ENCODE peak calls at places on chromosome 6, in eight cellular contexts. E, Z, G, D, H, V, T and R are unnamed samples.

GRCh38 chr6:46491201-46491788 is at the start of gene RCAN2:
- DNase-seq in E (peak), Z (peak), G (peak), D (peak), H (peak), V (peak), T (peak), R (peak)

GRCh38 chr6:1381397-1382330 is 7.7 kb upstream of the FOXF2 start:
- DNase-seq in E (peak), Z (peak), G (peak), D (peak), H (peak), V (peak), T (peak), R (no peak)

GRCh38 chr6:45567879-45568278 is 190.1 kb upstream of the SUPT3H start:
- DNase-seq in E (no peak), Z (no peak), G (no peak), D (no peak), H (no peak), V (no peak), T (no peak), R (no peak)

GRCh38 chr6:129621252-129621651 is 88.7 kb downstream of the ARHGAP18 start:
- DNase-seq in E (peak), Z (no peak), G (no peak), D (no peak), H (no peak), V (no peak), T (peak), R (no peak)

GRCh38 chr6:63844287-63844686 is 208.7 kb downstream of the PHF3 start:
- DNase-seq in E (no peak), Z (no peak), G (no peak), D (no peak), H (peak), V (no peak), T (no peak), R (no peak)

GRCh38 chr6:6596529-6596928 is 8.0 kb downstream of the LY86 start:
- DNase-seq in E (no peak), Z (no peak), G (no peak), D (no peak), H (no peak), V (no peak), T (no peak), R (no peak)

GRCh38 chr6:55065020-55065419 is 109.3 kb upstream of the HCRTR2 start:
- DNase-seq in E (no peak), Z (no peak), G (no peak), D (no peak), H (no peak), V (peak), T (no peak), R (no peak)

GRCh38 chr6:20366082-20366834 is 35.4 kb upstream of the E2F3 start:
- DNase-seq in E (no peak), Z (no peak), G (no peak), D (no peak), H (no peak), V (no peak), T (no peak), R (no peak)

GRCh38 chr6:6711832-6712231 is 123.3 kb downstream of the LY86 start:
- DNase-seq in E (peak), Z (no peak), G (no peak), D (no peak), H (no peak), V (no peak), T (no peak), R (no peak)

GRCh38 chr6:107491059-107491609 is 1.2 kb downstream of the SOBP start:
- DNase-seq in E (peak), Z (peak), G (peak), D (peak), H (peak), V (peak), T (no peak), R (no peak)

GRCh38 chr6:54195637-54196036 is 84.4 kb downstream of the MLIP start:
- DNase-seq in E (no peak), Z (no peak), G (no peak), D (no peak), H (no peak), V (no peak), T (no peak), R (no peak)

GRCh38 chr6:77401231-77401630 is 62.1 kb downstream of the HTR1B start:
- DNase-seq in E (no peak), Z (no peak), G (no peak), D (no peak), H (peak), V (no peak), T (no peak), R (no peak)

GRCh38 chr6:157060440-157060949 is 262.8 kb downstream of the TMEM242 start:
- DNase-seq in E (no peak), Z (no peak), G (no peak), D (no peak), H (peak), V (no peak), T (no peak), R (no peak)

GRCh38 chr6:152836523-152836922 is 85.9 kb downstream of the VIP start:
- DNase-seq in E (no peak), Z (peak), G (no peak), D (peak), H (no peak), V (no peak), T (no peak), R (no peak)

GRCh38 chr6:144534123-144534676 is 249.1 kb downstream of the UTRN start:
- DNase-seq in E (no peak), Z (no peak), G (no peak), D (no peak), H (peak), V (no peak), T (no peak), R (no peak)

GRCh38 chr6:102137859-102138258 is 744.4 kb downstream of the GRIK2 start:
- DNase-seq in E (no peak), Z (no peak), G (no peak), D (no peak), H (no peak), V (no peak), T (no peak), R (no peak)

GRCh38 chr6:125002090-125002741 is 40.0 kb downstream of the RNF217 start:
- DNase-seq in E (no peak), Z (peak), G (no peak), D (peak), H (no peak), V (no peak), T (no peak), R (no peak)

GRCh38 chr6:100464910-100465700 is at the start of gene SIM1:
- DNase-seq in E (no peak), Z (peak), G (peak), D (peak), H (peak), V (peak), T (no peak), R (no peak)

GRCh38 chr6:46781478-46782378 is 11.5 kb upstream of the MEP1A start:
- DNase-seq in E (peak), Z (peak), G (peak), D (peak), H (peak), V (peak), T (peak), R (peak)

GRCh38 chr6:38771111-38771694 is 56.1 kb downstream of the DNAH8 start:
- DNase-seq in E (no peak), Z (no peak), G (no peak), D (no peak), H (peak), V (no peak), T (no peak), R (no peak)

GRCh38 chr6:20564777-20565176 is 30.5 kb downstream of the CDKAL1 start:
- DNase-seq in E (peak), Z (no peak), G (no peak), D (no peak), H (no peak), V (no peak), T (no peak), R (no peak)

GRCh38 chr6:36285187-36285612 is 15.3 kb downstream of the PNPLA1 start:
- DNase-seq in E (no peak), Z (peak), G (peak), D (peak), H (no peak), V (no peak), T (no peak), R (no peak)

GRCh38 chr6:36284359-36284758 is 14.5 kb downstream of the PNPLA1 start:
- DNase-seq in E (no peak), Z (no peak), G (no peak), D (no peak), H (no peak), V (no peak), T (no peak), R (no peak)

GRCh38 chr6:36283608-36284007 is 13.7 kb downstream of the PNPLA1 start:
- DNase-seq in E (no peak), Z (no peak), G (no peak), D (no peak), H (no peak), V (no peak), T (no peak), R (no peak)

GRCh38 chr6:36286858-36287257 is 17.0 kb downstream of the PNPLA1 start:
- DNase-seq in E (no peak), Z (no peak), G (no peak), D (no peak), H (no peak), V (no peak), T (no peak), R (no peak)

DNA sequence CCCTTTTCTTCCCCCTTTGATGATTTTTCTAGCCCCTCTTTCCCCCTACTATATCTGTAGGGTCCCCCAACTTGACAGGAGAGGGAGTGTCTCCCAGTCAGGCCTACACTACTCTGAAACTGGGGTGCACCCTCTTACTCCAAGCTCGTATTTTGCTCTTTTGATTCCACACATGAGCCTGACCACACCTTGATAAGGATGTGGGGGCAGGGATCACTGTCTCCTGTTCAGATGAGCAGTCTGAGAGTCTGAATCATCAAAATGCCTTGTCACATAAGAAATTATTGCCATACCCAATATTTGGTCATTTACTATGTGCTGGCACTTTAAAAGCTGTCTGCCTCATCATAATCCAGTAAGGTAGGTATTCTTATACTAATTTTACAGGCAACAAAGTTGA is 15.9 kb downstream of the PNPLA1 start:
- DNase-seq in E (no peak), Z (no peak), G (no peak), D (no peak), H (no peak), V (no peak), T (no peak), R (no peak)
- TF ChIP-seq EZH2phosphoT487 in E (no peak), Z (no peak), G (no peak), D (no peak), H (no peak), V (no peak), T (no peak), R (no peak)

DNA sequence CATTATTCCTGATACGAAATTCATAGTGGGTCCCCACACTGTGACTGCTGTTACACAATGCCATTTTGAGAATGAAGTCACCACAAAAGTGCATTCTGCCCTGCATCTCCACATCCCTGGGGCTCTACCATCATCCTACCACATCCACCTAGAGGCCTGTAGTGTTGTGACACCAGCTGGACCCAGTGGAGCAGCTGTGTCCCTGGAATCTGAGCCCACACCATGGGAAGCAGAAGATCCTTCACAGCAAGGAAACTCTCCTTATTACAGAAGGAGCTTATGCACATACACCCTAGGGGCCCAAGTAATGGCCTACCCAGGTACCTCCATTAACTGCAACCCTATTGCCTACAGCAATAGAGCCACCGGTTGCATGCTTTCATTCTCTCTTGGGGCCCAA is 566.6 kb upstream of the EPHA7 start:
- DNase-seq in E (no peak), Z (no peak), G (no peak), D (no peak), H (no peak), V (no peak), T (no peak), R (no peak)
- TF ChIP-seq EZH2phosphoT487 in E (no peak), Z (no peak), G (no peak), D (no peak), H (no peak), V (no peak), T (no peak), R (no peak)

GRCh38 chr6:44000164-44000842 is 126.9 kb downstream of the MRPL14 start:
- DNase-seq in E (peak), Z (peak), G (peak), D (no peak), H (no peak), V (no peak), T (no peak), R (peak)
- TF ChIP-seq EZH2phosphoT487 in E (no peak), Z (no peak), G (no peak), D (no peak), H (no peak), V (no peak), T (no peak), R (no peak)

DNA sequence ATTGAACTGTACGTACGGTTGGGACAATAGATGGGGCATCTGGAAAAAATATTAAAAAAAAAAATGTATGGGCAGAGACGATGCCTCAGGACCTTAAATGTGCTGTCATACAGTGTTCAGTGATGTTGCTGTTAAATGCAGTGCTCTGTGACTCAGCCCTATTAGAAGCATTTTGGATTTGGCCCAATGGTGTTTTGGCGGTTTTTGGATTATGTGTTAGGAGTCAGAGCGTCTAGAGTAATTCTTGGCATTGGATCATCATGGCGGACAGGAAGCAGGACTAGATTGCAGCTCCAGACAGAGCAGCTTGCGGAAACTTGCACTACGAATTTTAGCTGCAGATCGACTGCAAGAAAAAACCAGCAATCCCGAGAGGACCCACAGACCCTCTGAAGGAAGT is 280.0 kb downstream of the SOX4 start:
- DNase-seq in E (no peak), Z (no peak), G (no peak), D (no peak), H (peak), V (no peak), T (peak), R (no peak)
- TF ChIP-seq EZH2phosphoT487 in E (no peak), Z (no peak), G (no peak), D (no peak), H (no peak), V (no peak), T (no peak), R (no peak)

GRCh38 chr6:169452869-169453186 is 199.2 kb upstream of the THBS2 start:
- DNase-seq in E (no peak), Z (no peak), G (no peak), D (no peak), H (no peak), V (no peak), T (no peak), R (no peak)

GRCh38 chr6:169452117-169452868 is 198.6 kb upstream of the THBS2 start:
- DNase-seq in E (no peak), Z (no peak), G (peak), D (no peak), H (peak), V (no peak), T (no peak), R (peak)

GRCh38 chr6:169449221-169449620 is 195.6 kb upstream of the THBS2 start:
- DNase-seq in E (no peak), Z (no peak), G (no peak), D (no peak), H (no peak), V (no peak), T (no peak), R (no peak)

GRCh38 chr6:169451065-169451840 is 197.6 kb upstream of the THBS2 start:
- DNase-seq in E (no peak), Z (no peak), G (no peak), D (no peak), H (peak), V (no peak), T (no peak), R (no peak)

DNA sequence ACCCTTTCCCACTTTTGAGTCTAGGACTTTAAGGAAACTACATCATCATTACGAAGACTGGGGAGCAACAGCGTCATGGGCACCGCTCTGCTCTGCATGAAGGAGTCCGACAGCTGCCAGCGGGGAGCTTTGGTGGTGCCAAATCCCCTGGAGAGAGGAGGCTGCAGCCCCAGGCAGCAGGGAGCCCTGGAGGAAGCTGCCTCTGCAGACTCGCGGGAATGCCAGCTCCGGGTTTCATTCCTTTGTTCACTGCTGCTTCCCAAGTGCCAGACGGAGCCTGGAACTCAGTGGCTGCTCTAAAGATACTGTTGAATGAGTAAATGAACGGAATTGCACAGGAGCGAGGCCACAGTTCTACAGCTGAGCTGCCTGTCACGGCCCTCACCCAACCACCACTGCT is 196.5 kb upstream of the THBS2 start:
- DNase-seq in E (no peak), Z (no peak), G (no peak), D (peak), H (peak), V (no peak), T (no peak), R (no peak)
- TF ChIP-seq EZH2phosphoT487 in E (no peak), Z (no peak), G (no peak), D (no peak), H (no peak), V (no peak), T (no peak), R (no peak)

DNA sequence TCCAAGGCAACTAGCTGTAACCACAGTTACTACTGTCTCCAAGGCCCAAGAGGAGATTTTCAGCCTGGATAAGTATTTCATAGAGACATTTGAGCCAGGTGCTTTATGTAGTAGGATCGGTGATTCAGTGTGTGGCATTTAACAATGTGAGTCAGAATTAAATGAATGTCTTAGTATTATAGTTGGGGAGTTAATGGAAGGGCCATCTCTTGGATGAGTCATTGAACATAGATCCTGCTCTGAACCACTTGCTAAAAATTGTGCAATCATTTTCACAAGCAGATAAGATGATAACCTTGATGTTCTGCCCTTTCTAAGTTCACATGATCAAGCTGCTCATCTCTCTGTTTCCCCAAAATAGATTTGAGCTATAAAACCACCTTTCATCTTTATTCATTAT is 668.9 kb upstream of the CITED2 start:
- DNase-seq in E (no peak), Z (no peak), G (no peak), D (no peak), H (peak), V (peak), T (peak), R (peak)
- TF ChIP-seq EZH2phosphoT487 in E (no peak), Z (no peak), G (no peak), D (no peak), H (no peak), V (no peak), T (no peak), R (no peak)

GRCh38 chr6:11700118-11700718 is 78.4 kb downstream of the ADTRP start:
- DNase-seq in E (peak), Z (peak), G (peak), D (peak), H (peak), V (peak), T (peak), R (peak)
- TF ChIP-seq EZH2phosphoT487 in E (no peak), Z (no peak), G (no peak), D (no peak), H (no peak), V (no peak), T (no peak), R (no peak)

DNA sequence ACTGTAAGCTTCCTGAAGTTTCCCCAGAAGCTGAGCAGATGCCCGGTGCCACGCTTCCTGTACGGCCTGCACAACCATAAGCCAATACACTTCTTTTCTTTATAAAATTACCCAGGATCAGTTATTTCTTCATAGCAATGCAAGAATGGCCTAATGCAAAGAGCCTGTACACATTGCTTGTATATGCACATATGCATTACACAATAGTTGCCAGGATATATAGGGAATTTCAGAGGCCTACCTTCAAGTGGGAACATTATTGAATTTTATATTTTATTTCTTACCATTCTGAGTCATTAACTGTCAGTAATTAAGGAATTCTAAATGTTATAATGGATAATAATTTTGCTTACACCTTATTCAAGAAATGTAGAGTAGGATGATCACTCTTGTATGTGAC is 60.0 kb upstream of the TXNDC5 start:
- DNase-seq in E (no peak), Z (no peak), G (no peak), D (no peak), H (no peak), V (no peak), T (no peak), R (no peak)
- TF ChIP-seq EZH2phosphoT487 in E (no peak), Z (no peak), G (no peak), D (no peak), H (no peak), V (no peak), T (no peak), R (no peak)